ENCODE peak calls at places on chromosomes 2 and 18, in nine cellular contexts. Q is neuronal stem cell, F is mammary epithelial cell, H is fibroblast of lung, V is right cardiac atrium, G is tibial artery, S is heart left ventricle, Y is ovary, M is right lobe of liver. A is an unnamed sample.

GRCh38 chr2:196591621-196592022 is 47.9 kb upstream of the CCDC150 start:
- DNase-seq in Q (no peak), F (no peak), H (no peak), V (no peak), G (no peak), S (no peak), Y (no peak), M (no peak), A (no peak)

GRCh38 chr2:231297108-231297908 is 98.2 kb upstream of the B3GNT7 start:
- DNase-seq in Q (peak; percentile 56), F (peak; percentile 23), H (peak; percentile 58), V (peak; percentile 82), G (peak; percentile 52), S (peak; percentile 45), Y (peak; percentile 67), M (peak; percentile 69), A (peak; percentile 37)

GRCh38 chr18:59324623-59324971 is 6.1 kb upstream of the CPLX4 start:
- DNase-seq in Q (no peak), F (no peak), H (no peak), V (no peak), G (no peak), S (no peak), Y (no peak), M (no peak), A (no peak)

GRCh38 chr2:54725343-54726099 is 2.1 kb downstream of the EML6 start:
- DNase-seq in Q (no peak), F (no peak), H (no peak), V (no peak), G (no peak), S (no peak), Y (no peak), M (no peak), A (no peak)

GRCh38 chr2:145789636-145790035 is 1269.7 kb upstream of the ZEB2 start:
- DNase-seq in Q (no peak), F (no peak), H (peak; percentile 59), V (no peak), G (no peak), S (no peak), Y (no peak), M (no peak), A (no peak)

GRCh38 chr2:8408560-8409460 is 273.0 kb upstream of the ID2 start:
- DNase-seq in Q (no peak), F (no peak), H (no peak), V (no peak), G (no peak), S (no peak), Y (no peak), M (no peak), A (no peak)

GRCh38 chr2:20693317-20693716 is 26.4 kb downstream of the GDF7 start:
- DNase-seq in Q (no peak), F (no peak), H (no peak), V (no peak), G (no peak), S (no peak), Y (no peak), M (no peak), A (no peak)

GRCh38 chr18:47968721-47969120 is 38.3 kb upstream of the SMAD2 start:
- DNase-seq in Q (no peak), F (no peak), H (no peak), V (no peak), G (no peak), S (no peak), Y (no peak), M (no peak), A (no peak)

GRCh38 chr18:62952807-62953206 is 237.5 kb downstream of the PHLPP1 start:
- DNase-seq in Q (no peak), F (no peak), H (no peak), V (no peak), G (no peak), S (no peak), Y (no peak), M (no peak), A (no peak)

GRCh38 chr18:62953663-62954062 is 238.3 kb downstream of the PHLPP1 start:
- DNase-seq in Q (no peak), F (no peak), H (no peak), V (no peak), G (no peak), S (no peak), Y (no peak), M (no peak), A (no peak)

GRCh38 chr18:62957885-62958472 is 242.6 kb downstream of the PHLPP1 start:
- DNase-seq in Q (peak; percentile 29), F (peak; percentile 19), H (peak; percentile 49), V (no peak), G (peak; percentile 43), S (peak; percentile 28), Y (no peak), M (no peak), A (no peak)

GRCh38 chr18:62950246-62950645 is 234.9 kb downstream of the PHLPP1 start:
- DNase-seq in Q (no peak), F (no peak), H (no peak), V (no peak), G (no peak), S (no peak), Y (no peak), M (no peak), A (no peak)

GRCh38 chr18:62954341-62954740 is 239.0 kb downstream of the PHLPP1 start:
- DNase-seq in Q (no peak), F (peak; percentile 17), H (no peak), V (no peak), G (no peak), S (no peak), Y (no peak), M (no peak), A (no peak)
- H3K27ac ChIP-seq in Q (no peak overlapping the region), F (no peak overlapping the region), H (no peak overlapping the region), V (no peak overlapping the region), G (no peak overlapping the region), S (no peak overlapping the region), Y (no peak overlapping the region), M (no peak overlapping the region), A (no peak overlapping the region)

GRCh38 chr2:215622836-215623235 is 187.0 kb upstream of the FN1 start:
- DNase-seq in Q (no peak), F (no peak), H (peak; percentile 51), V (no peak), G (no peak), S (no peak), Y (no peak), M (no peak), A (no peak)

GRCh38 chr2:215626063-215626462 is 190.2 kb upstream of the FN1 start:
- DNase-seq in Q (no peak), F (no peak), H (no peak), V (no peak), G (no peak), S (no peak), Y (no peak), M (no peak), A (no peak)

GRCh38 chr2:215624423-215624829 is 188.6 kb upstream of the FN1 start:
- DNase-seq in Q (no peak), F (peak; percentile 80), H (peak; percentile 100), V (no peak), G (peak; percentile 82), S (no peak), Y (no peak), M (no peak), A (peak; percentile 97)

GRCh38 chr2:215625207-215625606 is 189.3 kb upstream of the FN1 start:
- DNase-seq in Q (no peak), F (no peak), H (no peak), V (no peak), G (no peak), S (no peak), Y (no peak), M (no peak), A (no peak)

GRCh38 chr2:215626812-215627281 is 191.0 kb upstream of the FN1 start:
- DNase-seq in Q (no peak), F (no peak), H (no peak), V (no peak), G (no peak), S (no peak), Y (no peak), M (no peak), A (no peak)
- H3K27ac ChIP-seq in Q (no peak overlapping the region), F (no peak overlapping the region), H (no peak overlapping the region), V (no peak overlapping the region), G (no peak overlapping the region), S (no peak overlapping the region), Y (no peak overlapping the region), M (no peak overlapping the region), A (no peak overlapping the region)

DNA sequence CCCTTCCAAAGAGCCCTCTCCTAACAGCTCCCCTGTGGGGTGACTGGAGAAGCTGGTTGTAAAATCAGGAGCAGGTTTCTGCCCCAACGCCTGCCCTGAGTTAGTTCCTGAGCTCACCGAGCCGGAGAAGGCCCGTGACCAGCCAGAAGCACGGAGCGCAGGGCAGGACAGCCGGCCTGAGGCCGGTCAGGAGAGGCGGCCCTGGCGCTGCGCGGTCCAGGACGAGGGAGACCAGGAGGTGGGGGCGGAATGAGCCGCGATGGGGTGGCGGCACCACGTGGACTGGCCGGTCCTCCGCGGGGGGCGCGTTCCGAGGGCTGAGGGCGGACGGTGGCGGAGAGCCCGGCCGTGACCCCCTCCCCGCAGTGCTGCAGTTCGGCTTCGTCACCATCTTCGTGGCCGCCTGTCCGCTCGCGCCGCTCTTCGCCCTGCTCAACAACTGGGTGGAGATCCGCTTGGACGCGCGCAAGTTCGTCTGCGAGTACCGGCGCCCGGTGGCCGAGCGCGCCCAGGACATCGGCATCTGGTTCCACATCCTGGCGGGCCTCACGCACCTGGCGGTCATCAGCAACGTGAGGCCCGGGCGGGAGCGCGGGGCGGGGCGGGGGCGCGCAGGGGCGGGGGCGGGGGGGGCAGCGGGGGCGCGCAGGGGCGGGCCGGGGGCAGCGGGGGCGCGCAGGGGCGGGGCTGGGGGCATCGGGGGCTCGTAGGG is 29.0 kb downstream of the ANO7 start:
- DNase-seq in Q (peak; percentile 71), F (peak; percentile 54), H (peak; percentile 75), V (peak; percentile 88), G (peak; percentile 67), S (peak; percentile 69), Y (peak; percentile 84), M (peak; percentile 83), A (no peak)
- H3K27ac ChIP-seq in Q (peak overlapping the region; percentile 84), F (no peak overlapping the region), H (peak overlapping the region; percentile 51), V (peak overlapping the region; percentile 39), G (peak overlapping the region; percentile 65), S (peak overlapping the region; percentile 26), Y (peak overlapping the region; percentile 80), M (peak overlapping the region; percentile 51), A (peak overlapping the region; percentile 21)

GRCh38 chr18:23155537-23155936 is 20.3 kb downstream of the CABLES1 start:
- DNase-seq in Q (no peak), F (peak; percentile 27), H (no peak), V (no peak), G (no peak), S (no peak), Y (no peak), M (no peak), A (no peak)

GRCh38 chr18:23156134-23156533 is 20.8 kb downstream of the CABLES1 start:
- DNase-seq in Q (no peak), F (no peak), H (no peak), V (no peak), G (no peak), S (no peak), Y (no peak), M (no peak), A (no peak)

GRCh38 chr18:23151414-23152099 is 16.3 kb downstream of the CABLES1 start:
- DNase-seq in Q (no peak), F (no peak), H (no peak), V (no peak), G (no peak), S (no peak), Y (no peak), M (no peak), A (no peak)

GRCh38 chr18:23154823-23155517 is 19.7 kb downstream of the CABLES1 start:
- DNase-seq in Q (no peak), F (no peak), H (no peak), V (no peak), G (no peak), S (no peak), Y (no peak), M (no peak), A (no peak)

DNA sequence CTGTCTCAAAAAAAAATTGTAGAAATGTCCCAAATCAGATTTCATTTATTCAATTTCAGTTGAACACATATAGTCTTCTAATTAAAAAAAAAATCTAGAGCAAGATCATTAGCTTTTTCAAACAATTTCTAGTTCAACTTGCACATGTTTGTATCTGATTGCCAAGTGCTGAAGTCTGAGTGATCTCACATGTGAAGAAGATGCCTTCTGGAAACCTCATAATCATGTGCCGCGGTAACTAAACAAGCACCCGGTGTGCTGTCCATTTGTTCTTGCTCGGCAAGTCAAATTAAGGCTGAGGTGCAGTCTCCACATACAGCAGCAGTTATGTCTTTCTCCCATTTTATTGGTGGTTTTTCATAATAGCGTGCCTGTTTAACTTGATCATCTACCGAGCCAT is 18.7 kb downstream of the CABLES1 start:
- DNase-seq in Q (no peak), F (no peak), H (no peak), V (no peak), G (no peak), S (no peak), Y (no peak), M (no peak), A (no peak)
- H3K27ac ChIP-seq in Q (no peak overlapping the region), F (no peak overlapping the region), H (no peak overlapping the region), V (no peak overlapping the region), G (no peak overlapping the region), S (no peak overlapping the region), Y (no peak overlapping the region), M (no peak overlapping the region), A (no peak overlapping the region)

A was measured in AG04450.